ENCODE peak calls at places on chromosomes 7 and 10, in nine cellular contexts. U is fibroblast of lung; A is AG09319; Q is foreskin keratinocyte; Y is hypothalamus; Z is suprapubic skin; V is epithelial cell of esophagus; M is stimulated activated CD4-positive, alpha-beta T cell treated with anti-CD3 and anti-CD28 coated beads, Interleukin-4, amount 100 ng/mL, for 4 hours; I is CD4-positive, alpha-beta memory T cell. B is an unnamed sample.
A peak's percentile ranks its signal among the peaks of the same experiment; 100 is the strongest.

GRCh38 chr7:105699568-105700236 is 118.4 kb upstream of the EFCAB10 start:
- DNase-seq in U (no peak), A (no peak), Q (no peak), Y (no peak), Z (no peak), V (no peak), M (no peak), I (no peak), B (no peak)

GRCh38 chr10:35346248-35346647 is 9.9 kb downstream of the CCNY start:
- DNase-seq in U (no peak), A (no peak), Q (no peak), Y (no peak), Z (no peak), V (no peak), M (no peak), I (no peak), B (no peak)

GRCh38 chr7:78198756-78199155 is 400.2 kb downstream of the PHTF2 start:
- DNase-seq in U (peak; percentile 34), A (no peak), Q (no peak), Y (no peak), Z (no peak), V (no peak), M (no peak), I (no peak), B (no peak)

GRCh38 chr10:100645111-100645510 is 100.3 kb upstream of the PAX2 start:
- DNase-seq in U (no peak), A (no peak), Q (no peak), Y (no peak), Z (no peak), V (no peak), M (no peak), I (no peak), B (no peak)

GRCh38 chr10:126588024-126588423 is 82.5 kb downstream of the C10orf90 start:
- DNase-seq in U (no peak), A (no peak), Q (no peak), Y (no peak), Z (no peak), V (no peak), M (no peak), I (no peak), B (no peak)

GRCh38 chr10:131187886-131188285 is 123.6 kb downstream of the TCERG1L start:
- DNase-seq in U (no peak), A (no peak), Q (no peak), Y (no peak), Z (no peak), V (no peak), M (no peak), I (no peak), B (no peak)

GRCh38 chr7:23357190-23358093 is 58.3 kb downstream of the MALSU1 start:
- DNase-seq in U (peak; percentile 66), A (no peak), Q (peak; percentile 58), Y (no peak), Z (no peak), V (peak; percentile 83), M (no peak), I (no peak), B (no peak)

GRCh38 chr7:127824682-127825081 is 172.7 kb downstream of the SND1 start:
- DNase-seq in U (peak; percentile 62), A (no peak), Q (no peak), Y (no peak), Z (no peak), V (no peak), M (no peak), I (no peak), B (no peak)

GRCh38 chr10:46018453-46019169 is 11.8 kb downstream of the NCOA4 start:
- DNase-seq in U (peak; percentile 69), A (no peak), Q (no peak), Y (no peak), Z (no peak), V (no peak), M (no peak), I (no peak), B (no peak)

GRCh38 chr7:144622751-144623150 is 213.1 kb downstream of the TPK1 start:
- DNase-seq in U (no peak), A (no peak), Q (no peak), Y (no peak), Z (no peak), V (no peak), M (no peak), I (no peak), B (no peak)

B was measured in frontal cortex.